ENCODE peak calls at places on chromosome 11, in seven cellular contexts. Z, W, J, X, A, N and C are unnamed samples.

GRCh38 chr11:114166897-114167323 is 107.4 kb downstream of the ZBTB16 start:
- DNase-seq in Z (no peak), W (no peak), J (peak; percentile 53), X (peak; percentile 93), A (peak; percentile 60), N (no peak), C (no peak)

GRCh38 chr11:117484159-117484558 is 156.5 kb downstream of the CEP164 start:
- DNase-seq in Z (no peak), W (no peak), J (no peak), X (no peak), A (no peak), N (no peak), C (no peak)

GRCh38 chr11:70176940-70177689 is 26.0 kb upstream of the FADD start:
- DNase-seq in Z (peak; percentile 53), W (peak; percentile 69), J (no peak), X (peak; percentile 8), A (peak; percentile 44), N (peak; percentile 39), C (peak; percentile 25)

GRCh38 chr11:2518112-2518982 is 73.5 kb downstream of the KCNQ1 start:
- DNase-seq in Z (no peak), W (no peak), J (no peak), X (no peak), A (no peak), N (no peak), C (no peak)

GRCh38 chr11:62605902-62606301 is 4.2 kb upstream of the MTA2 start:
- DNase-seq in Z (no peak), W (no peak), J (no peak), X (no peak), A (no peak), N (no peak), C (no peak)

GRCh38 chr11:77151804-77152513 is 23.9 kb downstream of the MYO7A start:
- DNase-seq in Z (no peak), W (peak; percentile 51), J (no peak), X (peak; percentile 61), A (no peak), N (peak; percentile 12), C (no peak)

GRCh38 chr11:70953720-70954119 is 298.7 kb downstream of the SHANK2 start:
- DNase-seq in Z (no peak), W (no peak), J (no peak), X (no peak), A (no peak), N (no peak), C (no peak)

GRCh38 chr11:70508231-70508480 is 109.8 kb downstream of the CTTN start:
- DNase-seq in Z (no peak), W (no peak), J (no peak), X (no peak), A (no peak), N (no peak), C (no peak)

GRCh38 chr11:107666911-107667568 is 44.8 kb downstream of the SLN start:
- DNase-seq in Z (no peak), W (no peak), J (no peak), X (no peak), A (no peak), N (no peak), C (no peak)

GRCh38 chr11:78313181-78313788 is 104.3 kb downstream of the GAB2 start:
- DNase-seq in Z (peak; percentile 24), W (no peak), J (no peak), X (peak; percentile 72), A (no peak), N (no peak), C (no peak)

GRCh38 chr11:69123593-69124545 is 31.9 kb upstream of the SMIM38 start:
- DNase-seq in Z (peak; percentile 57), W (no peak), J (no peak), X (no peak), A (peak; percentile 4), N (no peak), C (no peak)

GRCh38 chr11:10679644-10680043 is 13.9 kb downstream of the IRAG1 start:
- DNase-seq in Z (no peak), W (no peak), J (no peak), X (no peak), A (no peak), N (no peak), C (no peak)

GRCh38 chr11:2932850-2933251 is 3.6 kb upstream of the PHLDA2 start:
- DNase-seq in Z (no peak), W (no peak), J (no peak), X (peak; percentile 70), A (no peak), N (no peak), C (no peak)

GRCh38 chr11:129705341-129705740 is 110.3 kb upstream of the TMEM45B start:
- DNase-seq in Z (no peak), W (no peak), J (no peak), X (no peak), A (no peak), N (no peak), C (no peak)

GRCh38 chr11:12717851-12718291 is 43.6 kb downstream of the TEAD1 start:
- DNase-seq in Z (no peak), W (peak; percentile 22), J (no peak), X (peak; percentile 32), A (peak; percentile 68), N (no peak), C (no peak)

GRCh38 chr11:73729594-73730206 is 31.2 kb downstream of the RAB6A start:
- DNase-seq in Z (peak; percentile 36), W (no peak), J (no peak), X (no peak), A (no peak), N (no peak), C (no peak)

GRCh38 chr11:75425422-75425821 is 7.6 kb downstream of the KLHL35 start:
- DNase-seq in Z (peak; percentile 38), W (no peak), J (no peak), X (no peak), A (no peak), N (no peak), C (no peak)

GRCh38 chr11:45777127-45777969 is 27.6 kb upstream of the SLC35C1 start:
- DNase-seq in Z (no peak), W (no peak), J (no peak), X (peak; percentile 88), A (no peak), N (no peak), C (no peak)

GRCh38 chr11:97345031-97345430 is 955.2 kb downstream of the JRKL start:
- DNase-seq in Z (no peak), W (no peak), J (no peak), X (no peak), A (no peak), N (no peak), C (no peak)

GRCh38 chr11:133892126-133892525 is 46.8 kb upstream of the SPATA19 start:
- DNase-seq in Z (no peak), W (no peak), J (no peak), X (no peak), A (no peak), N (no peak), C (no peak)